ENCODE peak calls at places on chromosomes 7 and 10, in five cellular contexts. C, R, S, P and A are unnamed samples.

GRCh38 chr7:11332186-11332864 is 358.7 kb downstream of the PHF14 start:
- DNase-seq in C (no peak), R (no peak), S (no peak), P (no peak), A (no peak)

GRCh38 chr7:19009241-19009935 is 108.0 kb downstream of the TWIST1 start:
- DNase-seq in C (peak), R (no peak), S (no peak), P (no peak), A (no peak)

GRCh38 chr7:129561677-129562424 is 49.7 kb upstream of the NRF1 start:
- DNase-seq in C (no peak), R (no peak), S (no peak), P (no peak), A (peak)

GRCh38 chr7:123769371-123769770 is 20.6 kb upstream of the WASL start:
- DNase-seq in C (no peak), R (no peak), S (no peak), P (no peak), A (no peak)

GRCh38 chr10:31761156-31761555 is 167.5 kb downstream of the ARHGAP12 start:
- DNase-seq in C (no peak), R (no peak), S (no peak), P (no peak), A (no peak)

GRCh38 chr10:598415-599170 is 90.9 kb downstream of the DIP2C start:
- DNase-seq in C (peak), R (no peak), S (no peak), P (no peak), A (no peak)

GRCh38 chr7:81819861-81820260 is 50.0 kb upstream of the HGF start:
- DNase-seq in C (no peak), R (no peak), S (no peak), P (no peak), A (no peak)

GRCh38 chr7:116499168-116500070 is at the start of gene CAV2:
- DNase-seq in C (peak), R (no peak), S (no peak), P (no peak), A (no peak)

GRCh38 chr10:100970076-100970913 is 991 bp downstream of the SEMA4G start:
- DNase-seq in C (no peak), R (peak), S (no peak), P (peak), A (no peak)

GRCh38 chr7:105689093-105689819 is 108.0 kb upstream of the EFCAB10 start:
- DNase-seq in C (no peak), R (no peak), S (peak), P (no peak), A (no peak)

GRCh38 chr10:98957801-98958200 is 277.9 kb downstream of the HPSE2 start:
- DNase-seq in C (peak), R (no peak), S (no peak), P (no peak), A (no peak)

GRCh38 chr7:6162650-6163366 is 109.6 kb downstream of the CYTH3 start:
- DNase-seq in C (no peak), R (no peak), S (no peak), P (no peak), A (no peak)

GRCh38 chr7:23242935-23243334 is 3.6 kb upstream of the GPNMB start:
- DNase-seq in C (no peak), R (no peak), S (no peak), P (no peak), A (no peak)

GRCh38 chr10:8691498-8692017 is 637.1 kb downstream of the GATA3 start:
- DNase-seq in C (no peak), R (no peak), S (no peak), P (no peak), A (no peak)

GRCh38 chr10:2410049-2410448 is 657.3 kb upstream of the PFKP start:
- DNase-seq in C (no peak), R (no peak), S (no peak), P (no peak), A (no peak)

GRCh38 chr7:139673230-139673629 is 104.6 kb downstream of the HIPK2 start:
- DNase-seq in C (peak), R (no peak), S (no peak), P (no peak), A (no peak)

GRCh38 chr10:131812012-131812403 is 88.8 kb upstream of the PPP2R2D start:
- DNase-seq in C (no peak), R (no peak), S (no peak), P (no peak), A (no peak)

GRCh38 chr10:125111350-125111749 is 49.0 kb downstream of the CTBP2 start:
- DNase-seq in C (no peak), R (no peak), S (no peak), P (no peak), A (no peak)

GRCh38 chr10:78547397-78547796 is 513.7 kb downstream of the RPS24 start:
- DNase-seq in C (no peak), R (no peak), S (no peak), P (no peak), A (no peak)

GRCh38 chr10:101453791-101454718 is 100.1 kb downstream of the BTRC start:
- DNase-seq in C (peak), R (no peak), S (no peak), P (no peak), A (peak)

GRCh38 chr10:34343764-34344163 is 471.3 kb downstream of the PARD3 start:
- DNase-seq in C (no peak), R (no peak), S (no peak), P (no peak), A (no peak)

GRCh38 chr7:80637453-80637852 is 989 bp upstream of the CD36 start:
- DNase-seq in C (no peak), R (no peak), S (no peak), P (no peak), A (no peak)

GRCh38 chr10:11045487-11045886 is 27.8 kb downstream of the CELF2 start:
- DNase-seq in C (no peak), R (no peak), S (no peak), P (no peak), A (no peak)

GRCh38 chr10:70915806-70916205 is 27.4 kb upstream of the PCBD1 start:
- DNase-seq in C (no peak), R (no peak), S (no peak), P (no peak), A (no peak)

GRCh38 chr10:6301482-6302083 is 98.9 kb downstream of the PFKFB3 start:
- DNase-seq in C (no peak), R (no peak), S (no peak), P (no peak), A (no peak)

GRCh38 chr7:135282621-135283295 is 49.1 kb downstream of the STRA8 start:
- DNase-seq in C (no peak), R (no peak), S (no peak), P (no peak), A (no peak)

GRCh38 chr7:118232837-118233236 is 8.3 kb downstream of the ANKRD7 start:
- DNase-seq in C (no peak), R (no peak), S (no peak), P (no peak), A (no peak)

GRCh38 chr7:106812027-106812643 is 52.9 kb upstream of the PIK3CG start:
- DNase-seq in C (no peak), R (no peak), S (no peak), P (no peak), A (no peak)

GRCh38 chr10:51074238-51075028 is at the start of gene PRKG1:
- DNase-seq in C (peak), R (no peak), S (peak), P (no peak), A (no peak)

GRCh38 chr10:120671491-120671890 is 179.7 kb upstream of the WDR11 start:
- DNase-seq in C (no peak), R (no peak), S (no peak), P (no peak), A (no peak)

GRCh38 chr10:114724295-114724694 is 66.2 kb upstream of the ABLIM1 start:
- DNase-seq in C (no peak), R (no peak), S (no peak), P (no peak), A (no peak)

GRCh38 chr10:68106656-68107055 is 2.6 kb upstream of the MYPN start:
- DNase-seq in C (peak), R (no peak), S (no peak), P (no peak), A (no peak)

GRCh38 chr7:66247387-66248078 is 42.4 kb downstream of the TPST1 start:
- DNase-seq in C (no peak), R (no peak), S (no peak), P (no peak), A (no peak)

GRCh38 chr10:120850911-120851865 is at the start of gene WDR11:
- DNase-seq in C (peak), R (peak), S (peak), P (peak), A (peak)

GRCh38 chr7:32140540-32140939 is 70.3 kb upstream of the PDE1C start:
- DNase-seq in C (no peak), R (no peak), S (no peak), P (no peak), A (no peak)

GRCh38 chr10:79241990-79242619 is 105.2 kb upstream of the PPIF start:
- DNase-seq in C (peak), R (peak), S (no peak), P (no peak), A (peak)

GRCh38 chr7:145845345-145845744 is 271.3 kb upstream of the CNTNAP2 start:
- DNase-seq in C (no peak), R (no peak), S (no peak), P (no peak), A (no peak)

GRCh38 chr10:86690231-86690630 is 21.9 kb downstream of the LDB3 start:
- DNase-seq in C (no peak), R (no peak), S (no peak), P (no peak), A (no peak)
- H3K27ac ChIP-seq in C (no peak), R (no peak), S (no peak), P (no peak), A (no peak)

GRCh38 chr10:44992732-44993225 is 7.9 kb upstream of the ZNF22 start:
- DNase-seq in C (no peak), R (no peak), S (no peak), P (no peak), A (no peak)
- H3K27ac ChIP-seq in C (no peak), R (no peak), S (no peak), P (no peak), A (no peak)

GRCh38 chr7:151091431-151091830 is 5.2 kb downstream of the AGAP3 start:
- DNase-seq in C (peak), R (peak), S (no peak), P (no peak), A (no peak)
- H3K27ac ChIP-seq in C (no peak), R (no peak), S (no peak), P (no peak), A (no peak)

GRCh38 chr7:138506764-138507163 is 46.7 kb downstream of the TRIM24 start:
- DNase-seq in C (no peak), R (no peak), S (no peak), P (no peak), A (no peak)
- H3K27ac ChIP-seq in C (no peak), R (no peak), S (no peak), P (no peak), A (no peak)

DNA sequence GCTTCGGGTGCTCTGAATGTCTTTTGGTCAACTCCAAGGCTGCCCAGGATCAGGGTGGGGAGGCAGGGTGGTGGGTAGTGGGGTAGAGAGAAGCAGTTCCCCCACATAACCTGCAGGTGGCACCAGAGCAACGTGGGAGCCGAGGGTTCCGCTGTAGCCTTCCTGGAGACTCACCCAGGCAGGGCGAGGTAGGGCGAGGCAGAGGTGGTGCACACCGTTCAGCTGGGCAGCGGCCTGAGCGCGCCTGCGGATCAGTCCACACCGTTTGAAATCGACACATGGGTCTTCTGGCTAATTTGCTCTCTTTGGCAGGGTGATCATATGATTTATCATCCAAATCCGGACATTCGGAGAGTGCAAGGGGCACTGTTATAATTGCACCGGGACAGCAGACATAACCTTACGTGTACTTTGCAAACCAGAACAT is 41.4 kb upstream of the MAP3K8 start:
- DNase-seq in C (peak), R (peak), S (peak), P (peak), A (peak)
- H3K27ac ChIP-seq in C (no peak), R (no peak), S (no peak), P (no peak), A (peak)

GRCh38 chr7:157685430-157686284 is 348.9 kb downstream of the DNAJB6 start:
- DNase-seq in C (no peak), R (no peak), S (no peak), P (no peak), A (no peak)
- H3K27ac ChIP-seq in C (no peak), R (no peak), S (no peak), P (no peak), A (no peak)

DNA sequence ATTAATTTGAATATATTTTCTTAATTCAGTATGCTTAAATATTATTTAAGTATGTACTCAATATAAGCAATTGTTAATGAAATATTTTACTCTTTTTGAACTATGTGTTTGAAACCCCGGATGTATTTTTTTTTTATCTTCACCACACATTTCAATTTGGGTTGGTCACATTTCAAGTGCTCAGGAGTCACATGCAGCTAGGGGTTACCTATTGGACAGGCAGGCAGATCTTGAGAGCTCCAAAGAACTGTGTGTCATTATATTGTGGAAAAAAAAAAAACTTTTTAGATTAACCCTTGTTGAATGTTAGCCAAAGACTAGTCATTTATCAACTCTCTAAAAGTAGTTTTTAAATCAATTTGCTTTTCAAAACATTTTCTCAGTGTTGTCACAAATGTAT is 37.2 kb downstream of the IKZF1 start:
- DNase-seq in C (no peak), R (no peak), S (no peak), P (no peak), A (no peak)
- H3K27ac ChIP-seq in C (no peak), R (peak), S (no peak), P (no peak), A (peak)

GRCh38 chr7:36790280-36790679 is 66.0 kb upstream of the AOAH start:
- DNase-seq in C (no peak), R (no peak), S (no peak), P (peak), A (no peak)

GRCh38 chr7:36792421-36792820 is 68.1 kb upstream of the AOAH start:
- DNase-seq in C (no peak), R (no peak), S (no peak), P (no peak), A (no peak)

GRCh38 chr7:36794689-36795088 is 70.4 kb upstream of the AOAH start:
- DNase-seq in C (no peak), R (no peak), S (no peak), P (no peak), A (no peak)

GRCh38 chr7:36796850-36797618 is 72.7 kb upstream of the AOAH start:
- DNase-seq in C (no peak), R (no peak), S (no peak), P (no peak), A (no peak)

DNA sequence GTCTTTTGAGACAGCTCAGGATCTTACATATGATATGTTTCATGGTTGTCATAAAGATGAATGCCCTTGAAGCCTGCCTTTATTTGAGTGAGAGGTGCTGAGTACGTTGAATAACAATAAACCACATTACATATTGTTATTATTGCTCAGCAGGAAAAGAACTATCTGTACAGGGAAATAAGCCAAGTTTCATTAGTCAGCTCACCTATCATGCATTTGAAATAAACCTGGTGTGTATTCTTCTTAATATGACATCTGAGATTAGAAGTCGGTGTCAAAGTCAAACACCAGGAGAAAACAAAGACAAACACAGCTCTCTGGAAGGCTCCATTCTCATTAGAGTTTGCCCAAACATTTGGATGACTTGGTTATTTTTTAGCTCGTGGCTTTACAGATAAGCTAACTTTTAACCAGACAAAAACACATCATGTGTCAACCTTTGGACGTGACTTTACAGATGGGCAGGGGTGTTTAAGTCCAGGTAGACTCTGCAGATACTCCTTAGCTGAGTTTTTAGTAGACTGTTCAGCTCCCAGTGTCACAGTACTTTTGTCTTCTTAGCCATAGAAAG is 71.2 kb upstream of the AOAH start:
- DNase-seq in C (no peak), R (no peak), S (no peak), P (no peak), A (no peak)
- H3K27ac ChIP-seq in C (no peak), R (no peak), S (no peak), P (no peak), A (no peak)

GRCh38 chr10:97197030-97197500 is 11.3 kb upstream of the SLIT1 start:
- DNase-seq in C (no peak), R (no peak), S (no peak), P (no peak), A (no peak)
- H3K27ac ChIP-seq in C (no peak), R (no peak), S (no peak), P (no peak), A (no peak)

GRCh38 chr10:77490915-77491314 is 146.7 kb downstream of the KCNMA1 start:
- DNase-seq in C (no peak), R (no peak), S (no peak), P (no peak), A (no peak)

GRCh38 chr10:77493239-77493806 is 144.3 kb downstream of the KCNMA1 start:
- DNase-seq in C (no peak), R (no peak), S (no peak), P (no peak), A (no peak)

GRCh38 chr10:77496941-77497420 is 140.6 kb downstream of the KCNMA1 start:
- DNase-seq in C (no peak), R (peak), S (no peak), P (no peak), A (no peak)

GRCh38 chr10:77494789-77495541 is 142.6 kb downstream of the KCNMA1 start:
- DNase-seq in C (no peak), R (peak), S (no peak), P (no peak), A (no peak)

DNA sequence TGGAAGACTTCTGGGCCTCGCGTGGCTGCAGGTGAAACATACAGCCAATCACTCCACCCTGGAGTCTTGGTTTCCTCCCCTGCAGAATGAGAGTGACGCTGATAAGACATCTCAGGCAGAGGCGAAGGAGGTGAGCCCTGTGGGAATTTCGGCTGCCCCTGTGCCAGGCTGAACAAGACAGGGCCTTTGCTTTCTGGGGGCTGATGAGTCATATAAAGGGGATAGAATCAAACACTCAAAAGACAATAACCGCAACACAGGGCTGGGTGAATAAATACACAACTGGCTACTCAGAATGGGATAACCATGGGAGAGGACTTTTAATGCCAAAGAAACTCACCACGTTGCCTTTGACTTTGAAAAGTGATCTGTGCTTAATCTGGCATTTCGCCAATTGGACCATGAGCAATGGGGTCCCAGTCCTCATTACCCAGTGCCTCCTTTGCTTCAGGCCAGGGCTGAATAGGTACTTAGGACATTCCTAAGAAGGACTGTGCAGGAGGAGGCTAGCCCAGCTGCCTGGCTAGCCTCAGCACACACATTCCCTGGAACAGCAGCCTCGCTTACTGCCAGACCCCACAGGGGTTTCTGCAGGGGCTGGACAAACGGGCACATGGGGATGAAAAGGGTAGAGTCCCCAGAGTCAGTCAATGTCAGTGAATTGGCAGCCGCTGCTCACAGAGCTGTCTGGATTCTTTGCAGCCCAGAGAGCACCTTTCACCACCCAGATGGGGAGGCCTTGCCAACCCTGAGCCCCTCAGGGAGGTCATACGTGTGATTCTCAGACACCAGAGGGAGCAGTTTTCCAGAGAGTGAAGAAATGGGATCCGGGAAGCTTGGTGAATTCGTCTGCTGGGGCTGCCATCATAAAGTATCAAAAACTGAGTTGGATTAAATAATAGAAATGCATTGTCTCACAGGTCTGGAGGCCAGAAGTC is 143.5 kb downstream of the KCNMA1 start:
- DNase-seq in C (peak), R (peak), S (peak), P (no peak), A (no peak)
- H3K27ac ChIP-seq in C (no peak), R (peak), S (no peak), P (no peak), A (no peak)